ENCODE peak calls at places on chromosome 2, in six cellular contexts. E is mesenchymal stem cell, O is IMR-90, X is H9, K is H1, D is trophoblast cell. H is an unnamed sample.

GRCh38 chr2:196681510-196681909 is 42.0 kb downstream of the CCDC150 start:
- DNase-seq in X (no peak), E (no peak), K (no peak), O (no peak), D (no peak), H (no peak)

GRCh38 chr2:223093436-223093839 is 41.4 kb downstream of the KCNE4 start:
- DNase-seq in X (no peak), O (peak), K (no peak), E (peak), D (peak), H (no peak)

GRCh38 chr2:101427743-101428142 is 40.4 kb upstream of the CREG2 start:
- DNase-seq in O (no peak), E (no peak), D (no peak), X (no peak), K (no peak), H (no peak)

GRCh38 chr2:230751062-230751461 is 38.4 kb downstream of the CAB39 start:
- DNase-seq in X (no peak), K (no peak), D (peak), E (peak), O (peak), H (no peak)

GRCh38 chr2:105143467-105144127 is 97.9 kb upstream of the GPR45 start:
- DNase-seq in E (no peak), X (peak), K (peak), D (no peak), O (no peak), H (peak)

GRCh38 chr2:40434638-40435296 is 17.1 kb downstream of the SLC8A1 start:
- DNase-seq in D (peak), X (no peak), K (no peak), E (peak), O (peak), H (no peak)

GRCh38 chr2:1876352-1876751 is 132.0 kb upstream of the PXDN start:
- DNase-seq in E (no peak), X (no peak), D (no peak), K (no peak), O (no peak), H (no peak)

GRCh38 chr2:195016821-195017220 is 640.2 kb upstream of the SLC39A10 start:
- DNase-seq in X (no peak), O (no peak), D (no peak), K (no peak), E (no peak), H (no peak)

GRCh38 chr2:239236043-239236807 is 164.6 kb downstream of the HDAC4 start:
- DNase-seq in E (no peak), O (no peak), X (no peak), K (no peak), D (no peak), H (no peak)

GRCh38 chr2:212528106-212528856 is 10.3 kb downstream of the ERBB4 start:
- DNase-seq in E (no peak), O (no peak), X (no peak), D (no peak), K (no peak), H (no peak)

GRCh38 chr2:196808281-196808680 is 874 bp downstream of the C2orf66 start:
- DNase-seq in K (no peak), E (no peak), O (no peak), X (no peak), D (no peak), H (no peak)

GRCh38 chr2:178761759-178762371 is 45.4 kb downstream of the TTN start:
- DNase-seq in O (peak), E (peak), D (peak), X (no peak), K (no peak), H (peak)

GRCh38 chr2:43070676-43071491 is 155.5 kb downstream of the ZFP36L2 start:
- DNase-seq in O (no peak), K (no peak), E (peak), X (no peak), D (no peak), H (no peak)

GRCh38 chr2:240579071-240579762 is 7.3 kb upstream of the CAPN10 start:
- DNase-seq in X (no peak), D (no peak), O (no peak), E (no peak), K (no peak), H (no peak)

GRCh38 chr2:240576436-240577205 is 8.3 kb downstream of the RNPEPL1 start:
- DNase-seq in K (no peak), D (no peak), O (no peak), E (no peak), X (no peak), H (no peak)

GRCh38 chr2:240578488-240578887 is 8.0 kb upstream of the CAPN10 start:
- DNase-seq in E (no peak), K (no peak), D (no peak), X (no peak), O (no peak), H (no peak)

GRCh38 chr2:240577281-240578109 is 9.0 kb upstream of the CAPN10 start:
- DNase-seq in X (no peak), E (no peak), K (no peak), O (no peak), D (no peak), H (no peak)

DNA sequence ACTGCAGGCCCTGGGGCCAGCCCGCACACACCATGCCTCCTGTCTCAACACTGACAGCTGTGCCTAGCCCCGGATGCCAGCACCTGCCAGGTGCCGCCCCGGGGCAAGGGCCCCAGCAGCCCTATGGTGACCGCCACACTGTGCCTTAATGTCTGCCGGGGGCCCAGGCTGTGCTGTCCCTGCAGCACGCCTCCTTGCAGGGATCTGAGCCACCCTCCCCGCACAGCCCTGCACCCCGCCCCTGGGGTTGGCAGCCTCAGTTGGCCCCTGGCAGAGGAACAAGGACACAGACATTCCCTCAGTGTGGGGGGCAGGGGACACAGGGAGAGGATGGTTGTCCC is 8.5 kb upstream of the CAPN10 start:
- DNase-seq in D (no peak), K (no peak), X (no peak), E (no peak), O (no peak), H (no peak)
- H4K91ac ChIP-seq in D (no peak), K (no peak), X (no peak), E (no peak), O (no peak), H (no peak)

GRCh38 chr2:144349674-144350073 is 170.2 kb downstream of the ZEB2 start:
- DNase-seq in O (no peak), D (no peak), X (no peak), E (no peak), K (no peak), H (no peak)
- H2BK5ac ChIP-seq in O (no peak), D (peak), X (no peak), E (peak), K (no peak), H (no peak)

GRCh38 chr2:24957976-24958375 is 13.8 kb downstream of the DNAJC27 start:
- DNase-seq in D (no peak), E (no peak), K (no peak), O (no peak), X (no peak), H (no peak)
- H4K91ac ChIP-seq in D (no peak), E (no peak), K (no peak), O (no peak), X (no peak), H (no peak)

GRCh38 chr2:47695800-47696477 is 87.0 kb upstream of the MSH6 start:
- DNase-seq in O (no peak), D (peak), E (no peak), X (peak), K (peak), H (no peak)

GRCh38 chr2:47699533-47700215 is 83.3 kb upstream of the MSH6 start:
- DNase-seq in O (no peak), D (no peak), E (no peak), K (no peak), X (no peak), H (no peak)

GRCh38 chr2:47696478-47696831 is 86.5 kb upstream of the MSH6 start:
- DNase-seq in E (no peak), K (no peak), X (no peak), D (no peak), O (no peak), H (no peak)

DNA sequence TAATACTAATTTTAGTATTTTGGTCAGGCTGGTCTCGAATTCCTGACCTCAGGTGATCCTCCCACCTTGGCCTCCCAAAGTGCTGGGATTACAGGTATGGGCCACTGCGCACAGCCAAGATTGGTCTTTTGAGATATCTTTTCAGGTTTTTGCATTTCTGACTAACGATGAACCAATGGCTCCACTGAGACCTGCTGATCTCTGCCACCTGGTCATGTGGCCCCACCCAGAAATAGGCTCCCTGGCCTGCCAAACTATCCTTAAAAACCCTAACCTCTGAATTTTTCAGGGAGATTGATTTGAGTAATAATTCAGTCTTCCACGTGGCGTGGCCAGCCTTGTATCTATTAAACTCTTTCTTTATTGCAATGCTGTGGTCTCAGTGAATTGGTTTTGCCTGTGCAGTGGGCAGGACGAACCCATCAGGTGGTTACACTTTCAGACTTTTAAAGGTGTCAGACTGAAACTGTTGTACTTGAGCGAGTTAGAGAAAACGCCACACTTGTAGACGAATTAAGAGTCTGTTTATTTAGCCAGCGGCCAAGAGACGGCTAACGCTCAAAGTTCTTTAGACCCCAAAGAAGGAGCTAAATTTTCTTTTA is 85.8 kb upstream of the MSH6 start:
- DNase-seq in E (no peak), X (no peak), O (no peak), K (no peak), D (no peak), H (no peak)
- H2BK5ac ChIP-seq in E (no peak), X (peak), O (no peak), K (peak), D (peak), H (no peak)

DNA sequence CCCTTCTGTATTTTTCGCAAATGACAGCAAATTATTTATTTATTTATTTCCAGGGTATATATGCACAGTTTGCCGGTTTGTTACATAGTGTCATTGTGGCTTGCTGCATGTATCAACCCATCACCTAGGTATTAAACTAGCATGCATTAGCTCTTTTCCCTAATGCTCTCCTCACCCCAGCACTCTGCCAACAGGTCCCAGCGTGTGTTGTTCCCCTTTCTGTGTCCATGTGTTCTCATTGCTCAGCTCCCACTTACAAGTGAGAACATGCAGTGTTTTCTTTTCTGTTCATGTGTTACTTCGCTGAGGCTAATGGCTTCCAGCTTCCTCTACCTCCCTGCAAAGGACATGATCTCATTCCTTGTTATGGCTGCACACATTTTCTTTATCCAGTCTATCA is 592.3 kb downstream of the TRIB2 start:
- DNase-seq in K (no peak), D (no peak), E (no peak), X (no peak), O (no peak), H (no peak)
- H4K91ac ChIP-seq in K (no peak), D (no peak), E (no peak), X (no peak), O (no peak), H (no peak)

DNA sequence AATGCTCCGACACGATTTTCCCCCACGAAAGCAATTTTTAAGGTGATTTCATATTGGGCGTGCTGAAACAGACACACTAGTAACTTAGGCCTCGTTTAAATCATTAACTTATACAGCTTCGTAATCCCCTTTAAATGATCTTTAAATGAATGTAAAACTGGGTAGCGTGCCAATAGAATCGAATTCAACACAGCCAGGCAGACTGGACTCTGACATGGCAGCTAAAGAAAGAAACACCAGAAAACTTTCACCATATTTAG is 2.4 kb upstream of the ID2 start:
- DNase-seq in K (no peak), X (no peak), E (no peak), O (no peak), D (no peak), H (no peak)
- H2BK5ac ChIP-seq in K (peak), X (no peak), E (no peak), O (peak), D (peak), H (no peak)

H was measured in neuronal stem cell.